ENCODE peak calls at places on chromosomes 6 and 20, in seven cellular contexts. I, S, F, A, L, N and M are unnamed samples.

GRCh38 chr6:16803294-16804006 is 42.2 kb upstream of the ATXN1 start:
- DNase-seq in I (no peak), A (no peak), L (no peak), F (no peak), N (peak; percentile 82), S (peak; percentile 21), M (peak; percentile 80)

GRCh38 chr6:100467144-100468012 is 2.7 kb upstream of the SIM1 start:
- DNase-seq in N (no peak), I (no peak), L (no peak), S (no peak), A (no peak), F (no peak), M (no peak)

GRCh38 chr20:45919951-45920794 is 8.2 kb upstream of the PLTP start:
- DNase-seq in A (no peak), F (no peak), I (no peak), N (peak; percentile 75), S (no peak), L (no peak), M (peak; percentile 36)

GRCh38 chr6:13870185-13870584 is 54.6 kb upstream of the RNF182 start:
- DNase-seq in S (no peak), N (no peak), A (no peak), I (no peak), F (no peak), L (no peak), M (no peak)

GRCh38 chr6:163570579-163571231 is 156.2 kb downstream of the QKI start:
- DNase-seq in F (no peak), N (peak; percentile 21), L (no peak), A (no peak), S (no peak), I (no peak), M (no peak)

GRCh38 chr20:49594143-49594928 is 26.4 kb upstream of the PTGIS start:
- DNase-seq in F (peak; percentile 89), A (no peak), I (peak; percentile 97), L (no peak), N (peak; percentile 87), S (no peak), M (peak; percentile 53)

GRCh38 chr6:153644000-153644399 is 395.0 kb upstream of the OPRM1 start:
- DNase-seq in A (no peak), L (no peak), N (no peak), I (no peak), F (no peak), S (no peak), M (no peak)

GRCh38 chr20:5402903-5403531 is 86.3 kb upstream of the PROKR2 start:
- DNase-seq in I (peak; percentile 64), N (peak; percentile 11), F (no peak), S (peak; percentile 38), L (no peak), A (no peak), M (peak; percentile 36)

GRCh38 chr6:139311826-139312225 is 20.0 kb upstream of the TXLNB start:
- DNase-seq in F (no peak), N (peak; percentile 27), I (no peak), L (no peak), S (no peak), A (no peak), M (no peak)

GRCh38 chr6:155487362-155488130 is 31.9 kb upstream of the NOX3 start:
- DNase-seq in I (no peak), L (no peak), A (no peak), N (no peak), F (no peak), S (no peak), M (no peak)
- H3K27ac ChIP-seq in I (no peak overlapping the region), L (no peak overlapping the region), A (no peak overlapping the region), N (no peak overlapping the region), F (no peak overlapping the region), S (no peak overlapping the region), M (no peak overlapping the region)

GRCh38 chr6:36033935-36034334 is 6.3 kb downstream of the MAPK14 start:
- DNase-seq in I (peak; percentile 12), N (peak; percentile 49), S (no peak), F (no peak), A (no peak), L (no peak), M (no peak)
- H3K4me3 ChIP-seq in I (no peak overlapping the region), N (no peak overlapping the region), S (no peak overlapping the region), F (no peak overlapping the region), A (no peak overlapping the region), L (no peak overlapping the region), M (no peak overlapping the region)

DNA sequence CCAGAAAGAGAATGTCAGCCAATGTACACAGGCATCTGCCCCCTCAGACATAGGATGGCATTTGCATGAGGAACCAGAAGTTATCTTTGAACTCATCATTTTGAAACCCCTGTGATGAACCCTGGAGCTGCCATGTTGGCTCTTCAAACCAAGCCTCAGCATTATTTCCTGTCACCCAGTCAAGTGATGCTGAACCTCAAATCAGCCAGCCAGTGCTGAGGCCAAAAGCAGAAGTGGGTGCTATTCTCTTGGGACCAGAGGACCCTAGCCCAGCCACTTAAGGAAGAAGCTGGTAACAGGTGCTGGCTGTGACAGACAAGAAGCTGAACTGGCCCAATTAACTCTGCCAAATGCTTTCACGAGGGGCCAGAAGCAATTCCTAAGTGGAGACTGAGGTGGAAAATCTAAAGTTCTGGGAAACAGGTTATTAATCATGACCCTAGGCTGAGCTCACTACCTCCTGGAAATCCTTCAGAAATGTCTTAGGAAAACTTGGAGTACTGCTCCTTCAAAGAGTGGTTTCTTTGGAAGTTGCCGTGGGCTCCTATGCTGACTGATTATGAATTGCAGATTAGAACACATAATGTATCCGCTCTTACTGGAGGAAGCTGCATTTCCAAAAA is 4.0 kb downstream of the PKIG start:
- DNase-seq in I (no peak), A (no peak), S (no peak), F (no peak), L (no peak), N (no peak), M (no peak)
- H3K27ac ChIP-seq in I (no peak overlapping the region), A (peak overlapping the region; percentile 78), S (no peak overlapping the region), F (peak overlapping the region; percentile 79), L (no peak overlapping the region), N (no peak overlapping the region), M (no peak overlapping the region)

DNA sequence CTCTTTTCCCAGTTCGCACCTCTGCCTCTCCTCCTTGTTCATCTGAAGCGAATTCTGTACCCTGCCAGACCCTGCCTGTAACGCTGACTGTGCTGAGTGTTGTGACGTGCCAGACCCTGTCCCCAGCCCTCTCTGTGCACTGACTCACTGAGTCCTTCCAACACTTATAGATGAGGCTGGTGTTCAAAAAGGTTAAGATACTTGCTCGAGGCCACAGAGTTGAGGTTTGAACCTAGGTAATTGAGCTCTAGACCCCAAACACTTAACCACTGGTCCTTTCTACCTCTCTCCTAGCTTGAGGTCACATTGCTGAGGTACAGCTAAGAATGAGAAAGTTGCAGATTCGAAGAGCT is 45.7 kb upstream of the NEDD9 start:
- DNase-seq in L (no peak), F (no peak), I (no peak), A (no peak), N (no peak), S (no peak), M (no peak)
- H3K4me3 ChIP-seq in L (no peak overlapping the region), F (no peak overlapping the region), I (no peak overlapping the region), A (no peak overlapping the region), N (no peak overlapping the region), S (no peak overlapping the region), M (no peak overlapping the region)

GRCh38 chr6:46734867-46735719 is at the start of gene PLA2G7:
- DNase-seq in L (peak; percentile 65), I (peak; percentile 69), N (no peak), A (no peak), F (no peak), S (no peak), M (no peak)
- H3K27ac ChIP-seq in L (peak within 1 kb of the TSS; percentile 2), I (peak within 1 kb of the TSS; percentile 59), N (no peak within 1 kb of the TSS), A (no peak within 1 kb of the TSS), F (no peak within 1 kb of the TSS), S (no peak within 1 kb of the TSS), M (no peak within 1 kb of the TSS)

GRCh38 chr20:35700625-35701148 is 1.5 kb downstream of the ROMO1 start:
- DNase-seq in A (no peak), F (no peak), I (peak; percentile 37), N (no peak), L (no peak), S (no peak), M (no peak)
- H3K4me3 ChIP-seq in A (peak overlapping the region; percentile 97), F (no peak overlapping the region), I (peak overlapping the region; percentile 79), N (no peak overlapping the region), L (no peak overlapping the region), S (no peak overlapping the region), M (peak overlapping the region; percentile 99)

GRCh38 chr6:24831771-24832718 is 33.3 kb upstream of the ARMH2 start:
- DNase-seq in I (no peak), N (peak; percentile 40), L (no peak), F (no peak), S (no peak), A (no peak), M (peak; percentile 20)

GRCh38 chr6:24829657-24830056 is 30.9 kb upstream of the ARMH2 start:
- DNase-seq in A (no peak), N (no peak), S (no peak), I (peak; percentile 16), L (no peak), F (no peak), M (no peak)

GRCh38 chr6:24833711-24834386 is 35.1 kb upstream of the ARMH2 start:
- DNase-seq in F (no peak), I (no peak), N (no peak), S (no peak), L (no peak), A (no peak), M (no peak)

GRCh38 chr6:24836116-24836515 is 37.4 kb upstream of the ARMH2 start:
- DNase-seq in A (no peak), L (no peak), F (no peak), I (no peak), N (no peak), S (no peak), M (no peak)

DNA sequence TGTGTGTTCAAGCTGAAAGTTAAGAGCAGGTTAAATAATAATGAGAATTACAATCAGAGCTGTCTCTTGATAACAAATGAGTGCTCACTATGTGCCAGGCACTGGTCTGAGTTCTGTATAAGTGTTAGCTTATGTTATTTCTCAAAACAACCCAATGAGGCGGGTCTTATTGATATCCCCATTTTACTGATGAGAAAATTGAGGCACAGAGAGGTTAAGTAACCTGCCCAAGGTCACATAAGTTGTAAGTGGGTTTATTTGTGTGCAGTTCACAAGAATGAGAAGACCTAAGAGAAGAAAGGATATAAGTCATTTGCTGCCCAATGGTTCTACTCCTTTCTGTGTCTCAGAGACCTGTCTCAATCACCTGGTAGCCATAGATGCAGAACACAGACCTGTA is 34.1 kb upstream of the ARMH2 start:
- DNase-seq in S (no peak), L (no peak), N (no peak), F (no peak), I (no peak), A (no peak), M (no peak)
- H3K27ac ChIP-seq in S (no peak overlapping the region), L (no peak overlapping the region), N (no peak overlapping the region), F (no peak overlapping the region), I (no peak overlapping the region), A (no peak overlapping the region), M (no peak overlapping the region)